ENCODE peak calls at places on chromosomes 16 and 17, in four cellular contexts. T is A549, H is ovary, Z is heart left ventricle. C is an unnamed sample.

GRCh38 chr17:62626719-62627218 is 701 bp upstream of the MRC2 start:
- DNase-seq in T (peak; percentile 81), H (peak; percentile 82), Z (peak; percentile 77), C (peak; percentile 97)

GRCh38 chr17:142876-143784 is 5.8 kb downstream of the SCGB1C2 start:
- DNase-seq in T (no peak), H (peak; percentile 4), Z (no peak), C (no peak)

GRCh38 chr17:11300738-11301137 is 59.7 kb downstream of the SHISA6 start:
- DNase-seq in T (no peak), H (no peak), Z (no peak), C (no peak)

GRCh38 chr17:74750327-74751069 is 2.1 kb downstream of the NHERF1 start:
- DNase-seq in T (no peak), H (no peak), Z (peak; percentile 48), C (no peak)

GRCh38 chr16:46883353-46883689 is 841 bp upstream of the GPT2 start:
- DNase-seq in T (no peak), H (no peak), Z (no peak), C (no peak)

GRCh38 chr17:42276359-42276608 is at the start of gene STAT5B:
- DNase-seq in T (peak; percentile 58), H (peak; percentile 67), Z (peak; percentile 80), C (no peak)

GRCh38 chr17:3695129-3695722 is 729 bp downstream of the P2RX5 start:
- DNase-seq in T (no peak), H (no peak), Z (peak; percentile 68), C (no peak)

GRCh38 chr16:85915125-85915845 is 16.3 kb downstream of the IRF8 start:
- DNase-seq in T (no peak), H (no peak), Z (peak; percentile 14), C (no peak)

GRCh38 chr17:42240201-42240600 is 36.0 kb downstream of the STAT5B start:
- DNase-seq in T (no peak), H (no peak), Z (no peak), C (no peak)

GRCh38 chr17:62919388-62919787 is 46.6 kb upstream of the TANC2 start:
- DNase-seq in T (peak; percentile 23), H (no peak), Z (no peak), C (no peak)

GRCh38 chr16:14434860-14435259 is 195.2 kb downstream of the PARN start:
- DNase-seq in T (no peak), H (no peak), Z (no peak), C (no peak)

GRCh38 chr16:14286381-14287230 is 215.5 kb downstream of the MRTFB start:
- DNase-seq in T (no peak), H (no peak), Z (peak; percentile 48), C (peak; percentile 91)

GRCh38 chr17:2892305-2892971 is 96.2 kb downstream of the RAP1GAP2 start:
- DNase-seq in T (peak; percentile 94), H (no peak), Z (no peak), C (no peak)

DNA sequence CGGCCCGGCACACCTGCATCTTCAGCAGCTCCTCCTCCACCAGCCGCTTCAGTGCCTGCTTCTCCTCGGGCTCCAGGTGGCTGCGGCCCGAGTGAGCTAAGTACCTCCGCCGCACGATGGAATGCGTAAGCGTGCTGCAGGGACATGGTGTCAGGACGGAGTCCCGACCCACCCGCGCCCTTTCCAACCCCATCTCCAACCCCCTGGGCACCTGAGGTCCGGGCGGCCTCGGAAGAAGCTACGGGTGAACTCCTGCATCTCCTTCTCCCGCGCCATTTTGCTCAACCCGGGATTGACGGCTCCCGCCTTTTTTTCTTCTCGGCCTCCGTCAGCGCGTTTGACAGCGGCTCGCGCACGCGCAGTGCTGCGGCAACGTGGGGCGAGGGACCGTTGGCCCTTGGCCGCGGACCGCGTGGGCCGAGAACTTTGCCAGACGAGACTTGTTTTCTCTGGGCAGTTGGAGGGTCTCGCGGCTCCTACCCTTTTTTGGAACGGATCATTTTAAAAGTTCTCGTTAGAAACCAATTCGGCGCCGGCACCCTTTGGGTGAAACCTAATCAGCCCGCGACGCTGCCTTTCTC is at the start of gene HIRIP3:
- DNase-seq in T (peak; percentile 86), H (peak; percentile 85), Z (peak; percentile 93), C (no peak)
- TF ChIP-seq POLR2A in T (no peak), H (peak; percentile 43), Z (no peak), C (peak; percentile 32)

DNA sequence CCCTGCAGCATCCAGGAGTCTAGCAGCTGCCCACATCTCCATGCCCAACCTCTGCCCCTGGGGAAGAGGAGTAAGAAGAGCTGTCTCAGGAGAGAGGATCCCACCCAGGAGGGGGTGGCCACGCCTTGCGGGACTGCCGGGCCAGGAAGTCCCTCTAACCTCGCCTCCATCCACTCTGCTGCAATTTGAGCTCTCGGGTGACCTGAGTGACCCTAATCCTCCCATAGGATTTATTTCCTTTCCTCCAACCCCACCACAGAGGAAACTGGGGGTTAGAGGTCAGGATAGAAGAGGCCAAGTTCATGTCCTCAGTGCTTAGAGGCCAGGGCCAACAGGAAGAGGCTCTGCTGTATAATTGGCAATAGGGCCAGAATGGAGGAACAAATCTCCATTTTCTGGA is 22.6 kb upstream of the NGFR start:
- DNase-seq in T (no peak), H (no peak), Z (no peak), C (no peak)
- TF ChIP-seq CTCF in T (no peak), H (no peak), Z (no peak), C (no peak)

GRCh38 chr16:67428146-67428731 is 2.7 kb upstream of the HSD11B2 start:
- DNase-seq in T (peak; percentile 67), H (peak; percentile 80), Z (peak; percentile 80), C (no peak)

GRCh38 chr16:67430504-67431076 is 331 bp upstream of the HSD11B2 start:
- DNase-seq in T (no peak), H (no peak), Z (no peak), C (no peak)

GRCh38 chr16:67429799-67430503 is 970 bp upstream of the HSD11B2 start:
- DNase-seq in T (no peak), H (no peak), Z (no peak), C (no peak)

GRCh38 chr16:67431077-67431804 is at the start of gene HSD11B2:
- DNase-seq in T (peak; percentile 62), H (peak; percentile 58), Z (no peak), C (no peak)

GRCh38 chr16:67429053-67429798 is 1.7 kb upstream of the HSD11B2 start:
- DNase-seq in T (no peak), H (no peak), Z (no peak), C (no peak)
- TF ChIP-seq POLR2A in T (no peak), H (no peak), Z (no peak), C (no peak)

GRCh38 chr17:76529643-76530488 is 7.6 kb downstream of the CYGB start:
- DNase-seq in T (no peak), H (peak; percentile 92), Z (peak; percentile 95), C (no peak)

GRCh38 chr17:76529224-76529642 is 8.3 kb downstream of the CYGB start:
- DNase-seq in T (no peak), H (peak; percentile 85), Z (peak; percentile 91), C (peak; percentile 98)

GRCh38 chr17:76528528-76529223 is 8.8 kb downstream of the CYGB start:
- DNase-seq in T (no peak), H (peak; percentile 67), Z (peak; percentile 79), C (no peak)

GRCh38 chr17:76528156-76528527 is 9.4 kb downstream of the CYGB start:
- DNase-seq in T (no peak), H (peak; percentile 55), Z (peak; percentile 51), C (no peak)

DNA sequence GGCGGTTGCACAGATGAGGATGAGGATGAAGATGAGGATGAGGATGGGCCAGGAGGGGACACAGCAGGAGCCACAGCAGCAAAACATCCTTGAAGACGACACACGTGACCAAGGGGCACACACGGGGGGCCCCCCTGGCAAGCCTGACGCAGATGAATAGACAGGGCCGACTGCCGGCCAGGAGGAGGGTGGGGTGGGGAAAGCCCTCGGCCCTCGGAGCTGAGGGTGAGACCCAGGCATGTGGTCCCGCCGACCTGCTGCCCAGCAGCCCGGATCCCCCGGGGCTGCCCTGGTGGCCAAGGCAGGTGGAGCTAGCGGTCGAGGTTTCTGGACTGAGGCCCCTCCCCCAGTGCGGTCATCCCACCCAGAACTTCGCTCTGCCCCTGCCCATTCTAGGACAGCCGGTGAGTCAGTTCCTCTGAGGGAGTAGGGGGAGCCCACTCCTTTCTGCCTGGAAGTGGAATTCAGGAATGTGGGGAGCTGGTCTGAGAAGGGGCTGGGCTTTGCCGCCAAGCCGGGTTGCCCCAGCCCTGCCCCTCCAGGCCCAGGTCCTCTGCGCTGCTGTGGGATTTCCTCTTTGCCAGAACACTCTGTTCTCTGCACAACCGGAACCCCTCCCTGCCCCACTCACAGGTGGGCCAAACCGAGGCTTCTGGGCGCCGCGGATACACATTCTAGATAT is 9.9 kb downstream of the CYGB start:
- DNase-seq in T (no peak), H (peak; percentile 78), Z (peak; percentile 71), C (no peak)
- TF ChIP-seq CTCF in T (no peak), H (peak; percentile 52), Z (peak; percentile 12), C (peak; percentile 38)

DNA sequence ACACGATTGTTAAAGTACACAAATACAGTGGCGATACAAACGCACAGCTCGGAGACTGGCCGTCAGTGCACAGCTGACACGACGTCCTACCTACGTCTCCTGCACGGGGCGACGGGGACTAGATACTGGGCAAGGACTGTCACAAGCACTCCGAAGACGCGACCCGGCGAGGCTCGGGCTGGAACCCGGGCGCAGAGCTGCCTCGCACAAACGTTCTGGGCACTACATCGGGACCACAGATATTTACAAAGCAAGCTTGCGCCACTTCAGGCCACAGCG is 13.8 kb downstream of the SLC16A3 start:
- DNase-seq in T (no peak), H (no peak), Z (no peak), C (no peak)
- TF ChIP-seq POLR2A in T (no peak), H (no peak), Z (no peak), C (no peak)

GRCh38 chr17:75925912-75926311 is 14.9 kb downstream of the FBF1 start:
- DNase-seq in T (no peak), H (no peak), Z (no peak), C (no peak)

GRCh38 chr17:75925103-75925502 is 15.7 kb downstream of the FBF1 start:
- DNase-seq in T (no peak), H (no peak), Z (no peak), C (no peak)

GRCh38 chr17:75931062-75931461 is 9.8 kb downstream of the FBF1 start:
- DNase-seq in T (no peak), H (no peak), Z (no peak), C (no peak)

GRCh38 chr17:75922963-75923874 is 17.6 kb downstream of the FBF1 start:
- DNase-seq in T (no peak), H (peak; percentile 59), Z (no peak), C (no peak)

DNA sequence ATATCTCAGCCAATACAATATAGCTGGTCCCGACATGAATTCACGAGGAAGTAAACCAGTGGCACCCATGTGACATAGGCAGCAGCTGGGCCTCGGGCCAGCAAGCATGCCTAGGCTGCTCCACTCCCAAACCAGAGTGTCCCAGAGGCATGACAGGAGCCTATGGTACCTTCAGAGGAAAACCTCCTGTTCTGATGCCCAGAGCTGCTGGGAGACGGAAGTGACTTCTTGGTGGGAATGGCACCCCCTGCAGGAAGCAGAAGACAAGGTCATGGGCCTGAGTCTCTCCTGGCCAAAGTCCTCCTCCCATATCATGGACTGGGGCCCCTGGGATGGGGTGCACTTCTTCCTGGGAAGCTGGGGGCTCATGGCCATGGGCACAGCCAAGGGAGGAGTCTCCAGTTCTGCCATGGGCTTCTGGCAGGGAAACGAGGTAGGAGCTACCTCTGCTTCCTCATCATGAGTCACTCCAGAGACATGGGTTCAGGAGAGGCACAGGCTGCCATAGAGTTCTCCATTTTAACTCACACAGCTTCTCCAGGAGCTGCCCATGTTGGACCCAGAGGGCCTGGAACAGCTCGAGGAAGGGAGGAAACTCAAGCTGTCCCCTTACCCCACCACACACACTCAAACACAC is 13.4 kb downstream of the FBF1 start:
- DNase-seq in T (peak; percentile 62), H (no peak), Z (no peak), C (no peak)
- TF ChIP-seq CTCF in T (peak; percentile 32), H (no peak), Z (peak; percentile 28), C (no peak)

C was measured in vagina.